ENCODE peak calls at places on chromosomes 16 and 17, in five cellular contexts. P is fibroblast of pulmonary artery, Z is astrocyte, S is ovary, N is AG04450. K is an unnamed sample.

GRCh38 chr17:67718325-67718941 is 697 bp downstream of the NOL11 start:
- DNase-seq in P (peak; percentile 21), Z (peak; percentile 39), S (no peak), N (no peak), K (peak; percentile 34)

GRCh38 chr16:56372013-56372634 is 53.2 kb downstream of the AMFR start:
- DNase-seq in P (no peak), Z (no peak), S (no peak), N (no peak), K (no peak)

GRCh38 chr17:59074494-59074893 is 32.2 kb downstream of the TRIM37 start:
- DNase-seq in P (peak; percentile 82), Z (peak; percentile 48), S (no peak), N (peak; percentile 4), K (peak; percentile 79)

GRCh38 chr17:7629939-7630571 is at the start of gene SHBG:
- DNase-seq in P (no peak), Z (no peak), S (no peak), N (no peak), K (no peak)

GRCh38 chr17:17182601-17183136 is 23.5 kb downstream of the PLD6 start:
- DNase-seq in P (no peak), Z (no peak), S (no peak), N (no peak), K (no peak)

GRCh38 chr17:2050871-2051387 is 4.0 kb upstream of the HIC1 start:
- DNase-seq in P (no peak), Z (no peak), S (peak; percentile 43), N (no peak), K (peak; percentile 50)

GRCh38 chr17:41631025-41631889 is 6.9 kb upstream of the KRT17 start:
- DNase-seq in P (no peak), Z (no peak), S (no peak), N (no peak), K (no peak)

GRCh38 chr17:68491864-68492263 is 20.4 kb upstream of the PRKAR1A start:
- DNase-seq in P (no peak), Z (no peak), S (peak; percentile 48), N (no peak), K (no peak)

GRCh38 chr16:85152414-85153030 is 40.2 kb upstream of the CIBAR2 start:
- DNase-seq in P (no peak), Z (no peak), S (no peak), N (no peak), K (no peak)
- H3K4me3 ChIP-seq in P (no peak overlapping the region), Z (no peak overlapping the region), S (no peak overlapping the region), N (no peak overlapping the region), K (no peak overlapping the region)

GRCh38 chr17:29140051-29140582 is 40.1 kb downstream of the MYO18A start:
- DNase-seq in P (peak; percentile 58), Z (no peak), S (peak; percentile 81), N (no peak), K (peak; percentile 68)
- H3K4me3 ChIP-seq in P (peak overlapping the region; percentile 36), Z (peak overlapping the region; percentile 11), S (peak overlapping the region; percentile 38), N (peak overlapping the region; percentile 53), K (peak overlapping the region; percentile 36)

GRCh38 chr17:48440660-48441059 is 10.6 kb upstream of the SKAP1 start:
- DNase-seq in P (no peak), Z (no peak), S (no peak), N (no peak), K (no peak)
- H3K4me3 ChIP-seq in P (no peak overlapping the region), Z (no peak overlapping the region), S (no peak overlapping the region), N (no peak overlapping the region), K (no peak overlapping the region)

DNA sequence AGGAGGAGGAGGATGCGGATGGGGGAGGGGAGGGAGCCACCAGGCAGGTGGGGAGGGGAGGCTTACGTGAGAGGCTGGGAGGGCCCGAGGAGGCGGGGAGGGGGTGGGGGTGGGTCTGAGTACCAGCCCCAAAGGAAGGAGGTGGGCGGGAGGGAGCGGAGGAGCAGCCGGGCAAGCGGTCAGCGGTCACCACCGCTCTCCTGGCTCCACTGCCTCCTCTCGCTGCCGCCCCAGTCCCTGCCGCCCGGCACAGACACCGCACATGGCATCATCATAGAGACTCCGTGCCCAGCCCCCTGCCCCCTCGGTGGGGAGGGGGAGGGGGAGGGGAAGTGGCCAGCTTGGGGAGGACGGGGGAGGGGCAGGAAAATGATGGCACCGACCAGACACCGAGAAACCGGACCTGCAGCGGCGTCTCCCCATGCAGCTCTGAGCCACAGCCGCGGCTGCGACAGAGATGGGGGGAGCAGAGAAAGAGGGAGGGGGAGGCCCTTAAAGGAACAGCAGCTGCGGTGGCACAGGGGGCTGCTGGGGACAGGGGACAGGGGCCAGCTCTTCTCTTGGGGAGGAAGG is at the start of gene TLCD3B:
- DNase-seq in P (no peak), Z (no peak), S (no peak), N (no peak), K (no peak)
- H3K4me3 ChIP-seq in P (no peak within 1 kb of the TSS), Z (no peak within 1 kb of the TSS), S (no peak within 1 kb of the TSS), N (peak within 1 kb of the TSS; percentile 17), K (no peak within 1 kb of the TSS)

GRCh38 chr16:10967981-10968380 is 23.6 kb downstream of the CLEC16A start:
- DNase-seq in P (no peak), Z (no peak), S (no peak), N (no peak), K (no peak)

GRCh38 chr16:10964039-10964890 is 19.9 kb downstream of the CLEC16A start:
- DNase-seq in P (peak; percentile 85), Z (peak; percentile 80), S (peak; percentile 75), N (peak; percentile 65), K (peak; percentile 81)

GRCh38 chr16:10964891-10965326 is 20.5 kb downstream of the CLEC16A start:
- DNase-seq in P (no peak), Z (no peak), S (no peak), N (no peak), K (no peak)

GRCh38 chr16:10966129-10966528 is 21.8 kb downstream of the CLEC16A start:
- DNase-seq in P (no peak), Z (no peak), S (no peak), N (no peak), K (no peak)

GRCh38 chr16:10965440-10966039 is 21.2 kb downstream of the CLEC16A start:
- DNase-seq in P (no peak), Z (no peak), S (no peak), N (no peak), K (no peak)
- H3K4me3 ChIP-seq in P (no peak overlapping the region), Z (no peak overlapping the region), S (no peak overlapping the region), N (no peak overlapping the region), K (no peak overlapping the region)

GRCh38 chr17:63035695-63036094 is 69.7 kb downstream of the TANC2 start:
- DNase-seq in P (no peak), Z (peak; percentile 80), S (no peak), N (no peak), K (peak; percentile 37)
- H3K4me3 ChIP-seq in P (no peak overlapping the region), Z (no peak overlapping the region), S (no peak overlapping the region), N (no peak overlapping the region), K (no peak overlapping the region)

GRCh38 chr17:48840441-48840840 is 9.6 kb downstream of the CALCOCO2 start:
- DNase-seq in P (peak; percentile 29), Z (no peak), S (no peak), N (no peak), K (peak; percentile 59)

GRCh38 chr17:48843172-48843900 is 12.5 kb downstream of the CALCOCO2 start:
- DNase-seq in P (no peak), Z (peak; percentile 63), S (no peak), N (no peak), K (peak; percentile 57)

GRCh38 chr17:48835971-48836370 is 5.1 kb downstream of the CALCOCO2 start:
- DNase-seq in P (no peak), Z (no peak), S (no peak), N (no peak), K (no peak)

GRCh38 chr17:48842746-48843145 is 11.9 kb downstream of the CALCOCO2 start:
- DNase-seq in P (peak; percentile 13), Z (no peak), S (no peak), N (no peak), K (peak; percentile 63)

GRCh38 chr17:48841395-48841831 is 10.6 kb downstream of the CALCOCO2 start:
- DNase-seq in P (peak; percentile 87), Z (peak; percentile 46), S (peak; percentile 26), N (peak; percentile 10), K (peak; percentile 93)
- H3K4me3 ChIP-seq in P (peak overlapping the region; percentile 49), Z (peak overlapping the region; percentile 34), S (peak overlapping the region; percentile 34), N (peak overlapping the region; percentile 51), K (peak overlapping the region; percentile 25)

K was measured in choroid plexus epithelial cell.